ENCODE peak calls at places on chromosome 5, in four cellular contexts. One of them, this sample, is unnamed.
A peak's percentile ranks its signal among the peaks of the same experiment; 100 is the strongest.

GRCh38 chr5:57986746-57987145 is 473.1 kb downstream of the PLK2 start:
- DNase-seq in lung: no peak
- DNase-seq in RWPE2: no peak
- DNase-seq in SK-N-SH: no peak
- DNase-seq in this sample: no peak

GRCh38 chr5:5891350-5891749 is 468.9 kb downstream of the ICE1 start:
- DNase-seq in lung: no peak
- DNase-seq in RWPE2: no peak
- DNase-seq in SK-N-SH: no peak
- DNase-seq in this sample: no peak

GRCh38 chr5:102277059-102277621 is 18.9 kb downstream of the SLCO4C1 start:
- DNase-seq in lung: no peak
- DNase-seq in RWPE2: no peak
- DNase-seq in SK-N-SH: no peak
- DNase-seq in this sample: no peak

GRCh38 chr5:106797996-106798395 is 872.7 kb downstream of the EFNA5 start:
- DNase-seq in lung: no peak
- DNase-seq in RWPE2: no peak
- DNase-seq in SK-N-SH: no peak
- DNase-seq in this sample: no peak

GRCh38 chr5:145681686-145682085 is 153.5 kb downstream of the PRELID2 start:
- DNase-seq in lung: peak; percentile 67
- DNase-seq in RWPE2: no peak
- DNase-seq in SK-N-SH: peak; percentile 51
- DNase-seq in this sample: no peak

GRCh38 chr5:73796164-73797141 is 170.5 kb downstream of the ARHGEF28 start:
- DNase-seq in lung: no peak
- DNase-seq in RWPE2: no peak
- DNase-seq in SK-N-SH: no peak
- DNase-seq in this sample: no peak

GRCh38 chr5:35302544-35302943 is 72.3 kb upstream of the PRLR start:
- DNase-seq in lung: no peak
- DNase-seq in RWPE2: no peak
- DNase-seq in SK-N-SH: no peak
- DNase-seq in this sample: no peak

GRCh38 chr5:139605887-139606286 is 42.3 kb upstream of the CXXC5 start:
- DNase-seq in lung: no peak
- DNase-seq in RWPE2: no peak
- DNase-seq in SK-N-SH: no peak
- DNase-seq in this sample: no peak

GRCh38 chr5:135031146-135031812 is 2.7 kb downstream of the PITX1 start:
- DNase-seq in lung: no peak
- DNase-seq in RWPE2: no peak
- DNase-seq in SK-N-SH: peak; percentile 56
- DNase-seq in this sample: no peak

GRCh38 chr5:158619083-158619788 is 480.5 kb downstream of the EBF1 start:
- DNase-seq in lung: no peak
- DNase-seq in RWPE2: no peak
- DNase-seq in SK-N-SH: no peak
- DNase-seq in this sample: no peak

GRCh38 chr5:95822408-95823240 is at the start of gene GLRX:
- DNase-seq in lung: peak; percentile 77
- DNase-seq in RWPE2: peak; percentile 83
- DNase-seq in SK-N-SH: peak; percentile 63
- DNase-seq in this sample: peak; percentile 29

GRCh38 chr5:122981846-122982245 is 54.7 kb downstream of the PPIC start:
- DNase-seq in lung: no peak
- DNase-seq in RWPE2: no peak
- DNase-seq in SK-N-SH: no peak
- DNase-seq in this sample: no peak

GRCh38 chr5:43389679-43390329 is 22.4 kb downstream of the CCL28 start:
- DNase-seq in lung: peak; percentile 64
- DNase-seq in RWPE2: no peak
- DNase-seq in SK-N-SH: peak; percentile 76
- DNase-seq in this sample: peak; percentile 15

GRCh38 chr5:138985683-138986082 is 110.5 kb upstream of the LRRTM2 start:
- DNase-seq in lung: no peak
- DNase-seq in RWPE2: no peak
- DNase-seq in SK-N-SH: peak; percentile 33
- DNase-seq in this sample: no peak

GRCh38 chr5:137195483-137195882 is 303.6 kb downstream of the SPOCK1 start:
- DNase-seq in lung: no peak
- DNase-seq in RWPE2: peak; percentile 89
- DNase-seq in SK-N-SH: no peak
- DNase-seq in this sample: no peak

GRCh38 chr5:142248853-142249462 is 75.9 kb downstream of the SPRY4 start:
- DNase-seq in lung: peak; percentile 47
- DNase-seq in RWPE2: no peak
- DNase-seq in SK-N-SH: no peak
- DNase-seq in this sample: no peak

GRCh38 chr5:131068893-131069643 is 96.0 kb downstream of the HINT1 start:
- DNase-seq in lung: no peak
- DNase-seq in RWPE2: no peak
- DNase-seq in SK-N-SH: no peak
- DNase-seq in this sample: peak; percentile 28

GRCh38 chr5:178589180-178590140 is 733 bp downstream of the COL23A1 start:
- DNase-seq in lung: no peak
- DNase-seq in RWPE2: no peak
- DNase-seq in SK-N-SH: peak; percentile 91
- DNase-seq in this sample: no peak

GRCh38 chr5:73280821-73281746 is 108.1 kb downstream of the TMEM174 start:
- DNase-seq in lung: peak; percentile 71
- DNase-seq in RWPE2: no peak
- DNase-seq in SK-N-SH: peak; percentile 50
- DNase-seq in this sample: no peak

GRCh38 chr5:141825241-141825671 is 53.0 kb downstream of the PCDH1 start:
- DNase-seq in lung: no peak
- DNase-seq in RWPE2: no peak
- DNase-seq in SK-N-SH: peak; percentile 62
- DNase-seq in this sample: no peak

GRCh38 chr5:181205402-181205734 is 372 bp upstream of the TRIM7 start:
- DNase-seq in lung: no peak
- DNase-seq in RWPE2: no peak
- DNase-seq in SK-N-SH: no peak
- DNase-seq in this sample: no peak

GRCh38 chr5:172163346-172163745 is 24.7 kb downstream of the STK10 start:
- DNase-seq in lung: no peak
- DNase-seq in RWPE2: no peak
- DNase-seq in SK-N-SH: no peak
- DNase-seq in this sample: no peak

GRCh38 chr5:7764452-7764851 is 86.5 kb downstream of the CFAP90 start:
- DNase-seq in lung: no peak
- DNase-seq in RWPE2: no peak
- DNase-seq in SK-N-SH: no peak
- DNase-seq in this sample: no peak

GRCh38 chr5:73745806-73746205 is 119.8 kb downstream of the ARHGEF28 start:
- DNase-seq in lung: no peak
- DNase-seq in RWPE2: no peak
- DNase-seq in SK-N-SH: no peak
- DNase-seq in this sample: no peak

GRCh38 chr5:58958701-58959100 is 375.8 kb downstream of the RAB3C start:
- DNase-seq in lung: no peak
- DNase-seq in RWPE2: no peak
- DNase-seq in SK-N-SH: no peak
- DNase-seq in this sample: no peak

GRCh38 chr5:42915306-42915866 is 103.7 kb upstream of the SELENOP start:
- DNase-seq in lung: no peak
- DNase-seq in RWPE2: no peak
- DNase-seq in SK-N-SH: no peak
- DNase-seq in this sample: no peak

GRCh38 chr5:54214747-54215146 is 95.6 kb downstream of the ARL15 start:
- DNase-seq in lung: no peak
- DNase-seq in RWPE2: no peak
- DNase-seq in SK-N-SH: no peak
- DNase-seq in this sample: no peak

GRCh38 chr5:54212331-54212730 is 98.0 kb downstream of the ARL15 start:
- DNase-seq in lung: no peak
- DNase-seq in RWPE2: no peak
- DNase-seq in SK-N-SH: no peak
- DNase-seq in this sample: no peak

GRCh38 chr5:54217826-54218503 is 92.4 kb downstream of the ARL15 start:
- DNase-seq in lung: no peak
- DNase-seq in RWPE2: no peak
- DNase-seq in SK-N-SH: peak; percentile 45
- DNase-seq in this sample: no peak

GRCh38 chr5:54211912-54212311 is 98.5 kb downstream of the ARL15 start:
- DNase-seq in lung: no peak
- DNase-seq in RWPE2: no peak
- DNase-seq in SK-N-SH: no peak
- DNase-seq in this sample: no peak

DNA sequence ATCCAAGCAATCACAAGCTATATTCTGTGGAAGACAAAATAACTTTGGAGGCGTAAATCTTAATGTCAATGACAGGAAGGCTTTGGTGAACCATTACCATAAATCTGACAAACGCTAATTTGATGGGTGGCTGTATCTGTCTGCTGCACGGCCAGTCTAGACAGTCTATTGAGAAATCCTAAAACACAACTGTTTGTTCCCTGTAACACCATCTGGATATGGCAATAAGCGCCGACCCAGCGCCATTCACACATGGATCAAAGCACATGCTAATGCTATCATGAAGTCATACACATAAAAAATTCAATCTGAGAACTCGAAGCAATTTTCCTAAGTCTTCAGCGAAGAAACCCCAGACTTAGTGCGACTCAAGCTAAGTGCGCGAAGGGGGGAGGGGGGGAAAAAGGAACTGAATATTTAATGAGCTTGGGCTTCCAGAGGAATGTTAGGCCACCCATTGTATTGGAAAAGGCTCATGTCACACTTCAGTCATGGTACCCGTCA is 95.1 kb downstream of the ARL15 start:
- DNase-seq in lung: no peak
- DNase-seq in RWPE2: no peak
- DNase-seq in SK-N-SH: no peak
- DNase-seq in this sample: no peak
- H3K4me1 ChIP-seq in lung: peaks cover 3% of the 10 kb centered on the region
- H3K4me1 ChIP-seq in RWPE2: no peaks in the 10 kb centered on the region
- H3K4me1 ChIP-seq in SK-N-SH: no peaks in the 10 kb centered on the region
- H3K4me1 ChIP-seq in this sample: no peaks in the 10 kb centered on the region

DNA sequence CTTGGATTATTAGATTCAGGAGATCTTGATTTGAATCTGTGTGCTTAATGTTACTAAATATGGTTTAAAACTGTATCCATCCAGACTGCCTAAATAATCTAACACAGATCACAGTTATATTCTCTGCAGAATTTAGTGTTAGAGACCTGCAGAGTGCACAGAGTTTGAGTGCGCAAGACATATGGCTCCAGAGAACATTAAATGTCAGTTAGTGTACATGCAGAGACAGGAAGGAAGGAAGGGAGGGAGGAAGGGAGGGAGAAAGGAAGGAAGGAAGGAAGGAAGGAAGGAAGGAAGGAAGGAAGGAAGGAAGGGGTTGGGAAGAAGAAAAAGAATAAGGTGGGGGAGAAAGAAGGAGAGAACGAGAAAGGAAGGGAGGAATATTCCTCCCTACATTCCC is 210.0 kb upstream of the COX7C start:
- DNase-seq in lung: no peak
- DNase-seq in RWPE2: no peak
- DNase-seq in SK-N-SH: no peak
- DNase-seq in this sample: no peak
- H3K27ac ChIP-seq in lung: no peak overlapping the region
- H3K27ac ChIP-seq in RWPE2: no peak overlapping the region
- H3K27ac ChIP-seq in SK-N-SH: no peak overlapping the region
- H3K27ac ChIP-seq in this sample: no peak overlapping the region

GRCh38 chr5:99773290-99773689 is 761.9 kb upstream of the FAM174A start:
- DNase-seq in lung: no peak
- DNase-seq in RWPE2: no peak
- DNase-seq in SK-N-SH: no peak
- DNase-seq in this sample: no peak

GRCh38 chr5:99771296-99771695 is 763.9 kb upstream of the FAM174A start:
- DNase-seq in lung: no peak
- DNase-seq in RWPE2: no peak
- DNase-seq in SK-N-SH: no peak
- DNase-seq in this sample: no peak

DNA sequence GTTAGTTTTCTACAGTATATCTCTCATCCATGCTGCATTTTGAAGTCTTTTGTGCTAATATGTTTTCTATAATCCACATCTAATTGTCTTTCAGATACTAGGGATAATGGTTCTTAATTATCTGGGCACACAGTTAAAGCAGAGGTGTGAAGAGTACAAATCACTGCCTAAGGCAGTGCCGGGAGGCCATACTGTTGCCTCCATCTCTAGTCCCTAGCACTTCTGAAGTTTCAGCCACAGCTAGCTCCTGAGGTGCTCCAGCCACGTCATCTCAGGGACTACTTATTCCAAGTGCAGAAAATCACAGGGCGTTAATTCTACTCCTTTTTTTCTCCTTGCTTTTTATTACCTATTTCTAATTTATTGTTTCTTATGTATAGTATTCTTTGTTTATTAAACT is 760.0 kb upstream of the FAM174A start:
- DNase-seq in lung: no peak
- DNase-seq in RWPE2: no peak
- DNase-seq in SK-N-SH: no peak
- DNase-seq in this sample: no peak
- H3K4me1 ChIP-seq in lung: no peaks in the 10 kb centered on the region
- H3K4me1 ChIP-seq in RWPE2: peaks cover 7% of the 10 kb centered on the region
- H3K4me1 ChIP-seq in SK-N-SH: no peaks in the 10 kb centered on the region
- H3K4me1 ChIP-seq in this sample: no peaks in the 10 kb centered on the region

GRCh38 chr5:80192507-80193241 is 63.2 kb downstream of the SERINC5 start:
- DNase-seq in lung: no peak
- DNase-seq in RWPE2: no peak
- DNase-seq in SK-N-SH: no peak
- DNase-seq in this sample: no peak

GRCh38 chr5:80189701-80190100 is 66.1 kb downstream of the SERINC5 start:
- DNase-seq in lung: no peak
- DNase-seq in RWPE2: no peak
- DNase-seq in SK-N-SH: no peak
- DNase-seq in this sample: no peak

GRCh38 chr5:80190960-80191359 is 64.9 kb downstream of the SERINC5 start:
- DNase-seq in lung: no peak
- DNase-seq in RWPE2: no peak
- DNase-seq in SK-N-SH: no peak
- DNase-seq in this sample: no peak

GRCh38 chr5:80191991-80192398 is 63.9 kb downstream of the SERINC5 start:
- DNase-seq in lung: no peak
- DNase-seq in RWPE2: no peak
- DNase-seq in SK-N-SH: no peak
- DNase-seq in this sample: no peak

DNA sequence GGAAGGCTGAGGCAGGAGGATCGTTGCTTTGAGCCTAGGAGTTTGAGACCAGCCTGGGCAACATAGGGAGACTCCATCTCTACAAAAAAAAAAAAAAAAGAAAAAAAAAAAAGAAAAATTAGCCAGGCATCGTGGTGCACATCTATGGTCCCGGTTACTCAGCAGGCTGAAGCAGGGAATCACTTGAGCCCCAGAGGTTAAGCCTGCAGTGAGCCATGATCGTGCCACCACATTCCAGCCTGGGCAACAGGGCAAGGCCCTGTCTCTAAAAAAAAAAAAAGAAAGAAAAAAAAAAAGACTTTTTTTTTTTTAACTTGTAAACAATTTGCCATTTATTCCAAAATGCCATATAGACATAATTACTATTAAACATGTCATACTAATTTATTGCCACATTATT is 64.5 kb downstream of the SERINC5 start:
- DNase-seq in lung: no peak
- DNase-seq in RWPE2: no peak
- DNase-seq in SK-N-SH: no peak
- DNase-seq in this sample: no peak
- H3K27ac ChIP-seq in lung: no peak overlapping the region
- H3K27ac ChIP-seq in RWPE2: no peak overlapping the region
- H3K27ac ChIP-seq in SK-N-SH: no peak overlapping the region
- H3K27ac ChIP-seq in this sample: peak overlapping the region; percentile 74

This sample was measured in effector memory CD4-positive, alpha-beta T cell.